ENCODE peak calls at places on chromosomes 1 and 21, in six cellular contexts. X, F, W, R, M and Q are unnamed samples.

GRCh38 chr1:235883261-235883927 is 16.7 kb upstream of the LYST start:
- DNase-seq in W (no peak), X (peak), M (no peak), F (peak), R (no peak), Q (no peak)

GRCh38 chr1:201170533-201171062 is 16.3 kb upstream of the TMEM9 start:
- DNase-seq in X (peak), W (peak), R (peak), F (peak), M (peak), Q (peak)

GRCh38 chr1:18256318-18257235 is 149.0 kb downstream of the IGSF21 start:
- DNase-seq in X (peak), W (no peak), R (peak), M (peak), F (no peak), Q (peak)

GRCh38 chr1:43445618-43446387 is 7.9 kb downstream of the HYI start:
- DNase-seq in M (no peak), W (no peak), F (no peak), X (no peak), R (no peak), Q (no peak)

GRCh38 chr1:212470059-212470458 is 37.3 kb downstream of the NENF start:
- DNase-seq in W (no peak), X (peak), F (peak), M (no peak), R (no peak), Q (peak)

GRCh38 chr1:220043646-220044045 is 2.7 kb downstream of the EPRS1 start:
- DNase-seq in F (no peak), W (no peak), X (no peak), M (no peak), R (no peak), Q (no peak)

GRCh38 chr1:198153804-198154203 is 3.0 kb upstream of the NEK7 start:
- DNase-seq in X (no peak), R (no peak), W (no peak), M (no peak), F (no peak), Q (no peak)

GRCh38 chr1:63155437-63155836 is 166.9 kb upstream of the FOXD3 start:
- DNase-seq in F (no peak), X (peak), M (no peak), R (no peak), W (no peak), Q (no peak)

GRCh38 chr1:179146476-179146875 is 64.6 kb downstream of the TOR3A start:
- DNase-seq in F (no peak), W (no peak), R (no peak), X (peak), M (no peak), Q (peak)

GRCh38 chr21:17387030-17387617 is 125.7 kb upstream of the CXADR start:
- DNase-seq in F (peak), R (peak), M (peak), W (peak), X (peak), Q (peak)

GRCh38 chr1:203117611-203118575 is 9.6 kb upstream of the ADORA1 start:
- DNase-seq in R (peak), M (peak), F (peak), X (peak), W (peak), Q (peak)

GRCh38 chr1:177343445-177343844 is 172.7 kb downstream of the BRINP2 start:
- DNase-seq in M (no peak), F (peak), X (no peak), R (no peak), W (no peak), Q (peak)